ENCODE peak calls at places on chromosomes 5 and 9, in four cellular contexts. U, J, R and Y are unnamed samples.

GRCh38 chr5:2387224-2388004 is 364.1 kb downstream of the IRX2 start:
- DNase-seq in R (no peak), J (no peak), U (no peak), Y (no peak)

GRCh38 chr9:28782630-28783029 is 1209.3 kb upstream of the C9orf72 start:
- DNase-seq in U (no peak), J (no peak), R (peak; percentile 17), Y (no peak)

GRCh38 chr9:109708507-109708945 is 71.5 kb upstream of the PALM2AKAP2 start:
- DNase-seq in U (no peak), J (no peak), R (no peak), Y (no peak)

GRCh38 chr9:69472101-69472625 is 147.1 kb downstream of the ENTREP1 start:
- DNase-seq in J (no peak), U (no peak), R (no peak), Y (no peak)

GRCh38 chr5:142748568-142749249 is 21.5 kb upstream of the ARHGAP26 start:
- DNase-seq in R (peak; percentile 28), J (peak; percentile 33), U (no peak), Y (peak; percentile 62)

GRCh38 chr5:91296691-91297143 is 86.4 kb downstream of the ARRDC3 start:
- DNase-seq in J (no peak), U (peak; percentile 90), R (no peak), Y (no peak)

GRCh38 chr9:96721731-96722429 is 56.0 kb downstream of the ZNF510 start:
- DNase-seq in J (no peak), R (no peak), U (no peak), Y (no peak)

GRCh38 chr5:140341591-140341990 is 4.8 kb downstream of the HBEGF start:
- DNase-seq in J (no peak), U (no peak), R (no peak), Y (no peak)

GRCh38 chr9:136791466-136792276 is 527 bp downstream of the TMEM141 start:
- DNase-seq in U (peak; percentile 92), R (peak; percentile 69), J (peak; percentile 82), Y (peak; percentile 62)

GRCh38 chr5:149063017-149063687 is at the start of gene SH3TC2:
- DNase-seq in R (peak; percentile 76), J (peak; percentile 69), U (peak; percentile 81), Y (peak; percentile 81)

GRCh38 chr5:38423536-38424178 is 132.8 kb downstream of the LIFR start:
- DNase-seq in R (no peak), J (no peak), U (no peak), Y (peak; percentile 31)

GRCh38 chr9:128550770-128551651 is 1.4 kb upstream of the SPTAN1 start:
- DNase-seq in J (peak; percentile 16), R (no peak), U (no peak), Y (no peak)

GRCh38 chr5:983238-983524 is 25.4 kb upstream of the NKD2 start:
- DNase-seq in J (peak; percentile 1), R (no peak), U (peak; percentile 72), Y (no peak)

GRCh38 chr5:134268919-134269318 is 43.0 kb upstream of the PPP2CA start:
- DNase-seq in J (no peak), R (no peak), U (no peak), Y (no peak)

GRCh38 chr9:18726546-18726945 is 252.6 kb downstream of the ADAMTSL1 start:
- DNase-seq in R (no peak), U (no peak), J (peak; percentile 18), Y (no peak)

GRCh38 chr9:137778336-137778735 is 99.2 kb upstream of the CACNA1B start:
- DNase-seq in U (peak; percentile 55), R (no peak), J (no peak), Y (no peak)

GRCh38 chr5:159605585-159605984 is 275.3 kb upstream of the IL12B start:
- DNase-seq in U (no peak), J (no peak), R (no peak), Y (no peak)

GRCh38 chr5:66828551-66829421 is 232.6 kb downstream of the MAST4 start:
- DNase-seq in J (peak; percentile 83), U (peak; percentile 75), R (peak; percentile 47), Y (peak; percentile 64)

GRCh38 chr9:33924978-33925797 is 108.2 kb downstream of the UBE2R2 start:
- DNase-seq in R (peak; percentile 68), U (no peak), J (peak; percentile 68), Y (peak; percentile 60)

GRCh38 chr9:34982352-34982751 is 7.2 kb upstream of the DNAJB5 start:
- DNase-seq in J (no peak), R (no peak), U (no peak), Y (no peak)

GRCh38 chr9:5832093-5832542 is 799 bp downstream of the ERMP1 start:
- DNase-seq in R (peak; percentile 14), U (no peak), J (peak; percentile 14), Y (no peak)

GRCh38 chr5:107736608-107737007 is 65.9 kb upstream of the EFNA5 start:
- DNase-seq in J (no peak), R (no peak), U (no peak), Y (no peak)

GRCh38 chr9:90188656-90189055 is 454.0 kb downstream of the DIRAS2 start:
- DNase-seq in J (no peak), U (no peak), R (no peak), Y (no peak)

GRCh38 chr5:80439213-80439612 is 31.3 kb downstream of the ZFYVE16 start:
- DNase-seq in R (no peak), J (no peak), U (no peak), Y (no peak)

GRCh38 chr9:119435066-119435465 is 65.8 kb upstream of the BRINP1 start:
- DNase-seq in J (no peak), R (no peak), U (no peak), Y (no peak)

GRCh38 chr5:76582252-76583162 is 40.7 kb downstream of the F2RL2 start:
- DNase-seq in R (no peak), J (peak; percentile 17), U (no peak), Y (no peak)

GRCh38 chr9:33903157-33903780 is 86.3 kb downstream of the UBE2R2 start:
- DNase-seq in J (no peak), U (no peak), R (peak; percentile 33), Y (no peak)

GRCh38 chr9:111832428-111832827 is 37.7 kb upstream of the SHOC1 start:
- DNase-seq in J (no peak), R (no peak), U (no peak), Y (no peak)

GRCh38 chr5:124647393-124647792 is 99.0 kb downstream of the ZNF608 start:
- DNase-seq in R (no peak), U (no peak), J (no peak), Y (no peak)
- H3K36me3 ChIP-seq in R (no peaks in the 10 kb centered on the region), U (peaks cover 4% of the 10 kb centered on the region), J (no peaks in the 10 kb centered on the region), Y (peaks cover 20% of the 10 kb centered on the region)

GRCh38 chr5:170247363-170247762 is 14.6 kb downstream of the C5orf58 start:
- DNase-seq in R (peak; percentile 56), U (no peak), J (no peak), Y (no peak)

GRCh38 chr5:170250810-170251317 is 18.1 kb downstream of the C5orf58 start:
- DNase-seq in U (no peak), J (no peak), R (no peak), Y (no peak)

GRCh38 chr5:170248635-170249227 is 15.9 kb downstream of the C5orf58 start:
- DNase-seq in R (no peak), J (no peak), U (no peak), Y (no peak)

GRCh38 chr5:170248172-170248571 is 15.4 kb downstream of the C5orf58 start:
- DNase-seq in R (no peak), J (no peak), U (no peak), Y (no peak)

DNA sequence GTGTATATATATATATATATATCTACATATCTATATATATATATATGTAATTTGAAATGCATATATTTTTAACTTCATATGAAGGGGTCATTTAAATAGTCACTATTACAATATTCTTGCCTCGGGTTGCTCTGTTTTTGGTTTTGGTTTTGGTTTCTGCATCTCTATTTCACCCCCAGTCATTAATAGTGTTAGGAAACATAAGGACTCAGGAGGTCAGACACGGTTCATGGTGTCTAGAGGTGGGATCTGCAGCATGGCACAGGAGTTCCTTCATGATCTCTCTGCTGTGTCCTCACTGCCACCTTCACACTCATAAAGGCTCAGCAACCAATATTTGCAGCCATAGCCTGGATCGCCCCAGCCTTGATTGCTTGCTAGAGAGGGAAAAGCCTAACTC is 16.6 kb downstream of the C5orf58 start:
- DNase-seq in J (no peak), U (no peak), R (no peak), Y (no peak)
- H3K36me3 ChIP-seq in J (no peaks in the 10 kb centered on the region), U (no peaks in the 10 kb centered on the region), R (no peaks in the 10 kb centered on the region), Y (no peaks in the 10 kb centered on the region)

DNA sequence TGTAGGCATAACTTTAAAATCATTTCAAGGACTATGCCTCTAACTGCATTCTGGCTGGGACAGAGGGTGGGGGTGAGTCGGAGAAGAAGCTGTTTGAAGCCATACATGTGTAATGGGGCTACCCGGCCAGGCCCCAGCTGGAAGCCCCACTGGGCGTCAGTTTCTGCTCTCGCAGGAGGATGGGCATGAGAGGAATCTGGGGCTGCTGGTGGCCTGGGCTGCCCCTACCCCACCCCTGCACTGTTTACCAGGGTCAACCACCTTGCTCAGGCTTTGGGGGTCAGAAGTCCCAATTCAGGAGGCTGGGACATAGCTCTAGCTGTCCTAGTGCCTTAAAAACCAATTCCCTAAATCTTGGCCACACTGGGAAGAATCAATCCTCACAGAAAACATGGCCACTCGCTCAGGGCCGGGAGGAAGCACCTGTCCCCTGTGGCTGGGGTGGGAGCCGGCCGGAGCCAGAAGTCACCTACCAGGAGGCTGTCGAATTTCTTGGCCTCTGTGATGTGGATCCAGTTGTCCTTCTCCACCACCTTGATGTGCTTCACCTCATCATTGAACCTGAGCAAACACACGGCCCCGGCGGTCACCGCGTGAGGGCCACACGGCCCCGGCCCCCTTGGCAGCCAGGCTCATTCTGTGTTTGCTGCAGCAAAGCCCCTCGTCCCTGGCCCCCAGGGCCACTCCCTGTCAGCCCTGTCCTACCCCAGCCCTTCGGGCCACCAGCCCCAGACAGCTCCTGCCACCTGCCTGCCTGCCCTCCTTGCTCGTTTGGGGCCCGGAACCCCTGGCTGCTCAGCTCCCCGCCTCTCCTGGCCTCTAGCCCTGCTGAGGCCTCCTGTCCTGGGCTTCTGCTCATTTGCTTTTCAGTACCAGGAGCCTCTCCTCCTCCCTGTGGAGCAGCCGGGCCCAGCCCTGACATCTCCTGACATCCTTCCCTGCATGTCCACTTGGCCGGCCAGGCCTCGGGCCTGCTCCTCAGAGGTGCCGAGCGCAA is 33.6 kb upstream of the SARDH start:
- DNase-seq in R (no peak), U (peak; percentile 53), J (no peak), Y (peak; percentile 4)
- H3K36me3 ChIP-seq in R (peaks cover 13% of the 10 kb centered on the region), U (peaks cover 23% of the 10 kb centered on the region), J (no peaks in the 10 kb centered on the region), Y (peaks cover 82% of the 10 kb centered on the region)

DNA sequence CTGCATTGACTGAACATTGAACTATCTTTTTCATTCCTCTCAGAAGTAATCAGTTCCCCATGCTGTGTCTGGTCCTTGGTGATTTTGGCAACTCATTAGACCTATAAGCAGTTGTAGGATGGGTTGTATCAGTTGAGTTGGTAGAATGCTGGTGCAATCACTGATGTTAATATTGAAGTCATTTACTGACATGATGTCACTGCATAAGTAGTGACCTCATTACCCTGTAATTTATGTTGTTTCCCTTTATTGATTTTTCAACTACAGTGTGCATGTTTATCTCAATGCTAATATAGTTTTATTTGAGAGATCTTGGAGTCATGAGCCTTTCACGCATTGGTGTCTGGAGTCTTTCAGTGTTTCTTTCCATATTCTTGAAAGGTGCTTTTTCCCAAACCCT is 275.0 kb downstream of the SPATA31D1 start:
- DNase-seq in J (no peak), U (no peak), R (no peak), Y (no peak)
- H3K36me3 ChIP-seq in J (no peaks in the 10 kb centered on the region), U (no peaks in the 10 kb centered on the region), R (no peaks in the 10 kb centered on the region), Y (no peaks in the 10 kb centered on the region)

GRCh38 chr5:157132302-157132612 is 10.4 kb downstream of the MED7 start:
- DNase-seq in J (no peak), U (no peak), R (no peak), Y (no peak)
- H3K36me3 ChIP-seq in J (no peaks in the 10 kb centered on the region), U (no peaks in the 10 kb centered on the region), R (peaks cover 2% of the 10 kb centered on the region), Y (no peaks in the 10 kb centered on the region)